ENCODE peak calls at places on chromosomes 3 and 15, in six cellular contexts. One of them, this sample, is unnamed.
A peak's percentile ranks its signal among the peaks of the same experiment; 100 is the strongest.

GRCh38 chr15:93158104-93158503 is 69.1 kb upstream of the RGMA start:
- DNase-seq in HepG2: no peak
- DNase-seq in K562: no peak
- DNase-seq in GM12878: no peak
- DNase-seq in H1: no peak
- DNase-seq in SK-N-SH: no peak
- DNase-seq in this sample: no peak

GRCh38 chr3:61805510-61806080 is 244.2 kb downstream of the PTPRG start:
- DNase-seq in GM12878: no peak
- DNase-seq in H1: no peak
- DNase-seq in SK-N-SH: no peak
- DNase-seq in HepG2: no peak
- DNase-seq in K562: no peak
- DNase-seq in this sample: no peak

GRCh38 chr3:160763073-160763472 is 7.0 kb downstream of the PPM1L start:
- DNase-seq in K562: no peak
- DNase-seq in H1: no peak
- DNase-seq in SK-N-SH: no peak
- DNase-seq in GM12878: no peak
- DNase-seq in HepG2: no peak
- DNase-seq in this sample: no peak

GRCh38 chr3:197482001-197482400 is 73.8 kb downstream of the BDH1 start:
- DNase-seq in GM12878: no peak
- DNase-seq in K562: no peak
- DNase-seq in HepG2: no peak
- DNase-seq in SK-N-SH: no peak
- DNase-seq in H1: no peak
- DNase-seq in this sample: no peak

GRCh38 chr3:129558772-129559564 is 16.0 kb downstream of the H1-8 start:
- DNase-seq in GM12878: no peak
- DNase-seq in SK-N-SH: peak; percentile 85
- DNase-seq in H1: peak; percentile 15
- DNase-seq in K562: peak; percentile 30
- DNase-seq in HepG2: peak; percentile 74
- DNase-seq in this sample: peak; percentile 80

GRCh38 chr3:174858353-174858752 is 781 bp upstream of the NAALADL2 start:
- DNase-seq in H1: no peak
- DNase-seq in HepG2: no peak
- DNase-seq in K562: no peak
- DNase-seq in SK-N-SH: no peak
- DNase-seq in GM12878: no peak
- DNase-seq in this sample: no peak

GRCh38 chr3:143484851-143485512 is 363.3 kb downstream of the SLC9A9 start:
- DNase-seq in K562: peak; percentile 15
- DNase-seq in H1: no peak
- DNase-seq in GM12878: no peak
- DNase-seq in SK-N-SH: no peak
- DNase-seq in HepG2: no peak
- DNase-seq in this sample: no peak

GRCh38 chr3:25423780-25424179 is 4.3 kb upstream of the RARB start:
- DNase-seq in K562: no peak
- DNase-seq in SK-N-SH: no peak
- DNase-seq in GM12878: no peak
- DNase-seq in HepG2: no peak
- DNase-seq in H1: no peak
- DNase-seq in this sample: no peak

GRCh38 chr3:169150874-169151273 is 512.6 kb downstream of the MECOM start:
- DNase-seq in SK-N-SH: peak; percentile 11
- DNase-seq in H1: no peak
- DNase-seq in GM12878: no peak
- DNase-seq in HepG2: no peak
- DNase-seq in K562: no peak
- DNase-seq in this sample: no peak

GRCh38 chr3:56823984-56824703 is 22.4 kb upstream of the ARHGEF3 start:
- DNase-seq in HepG2: no peak
- DNase-seq in GM12878: no peak
- DNase-seq in H1: no peak
- DNase-seq in K562: no peak
- DNase-seq in SK-N-SH: no peak
- DNase-seq in this sample: no peak

GRCh38 chr3:169952045-169952444 is 14.6 kb upstream of the SEC62 start:
- DNase-seq in H1: no peak
- DNase-seq in HepG2: no peak
- DNase-seq in SK-N-SH: no peak
- DNase-seq in K562: no peak
- DNase-seq in GM12878: no peak
- DNase-seq in this sample: peak; percentile 82

GRCh38 chr3:152380048-152380447 is 111.3 kb downstream of the MBNL1 start:
- DNase-seq in K562: no peak
- DNase-seq in HepG2: no peak
- DNase-seq in SK-N-SH: no peak
- DNase-seq in GM12878: no peak
- DNase-seq in H1: no peak
- DNase-seq in this sample: no peak

GRCh38 chr3:128146201-128146600 is 7.1 kb upstream of the EEFSEC start:
- DNase-seq in K562: no peak
- DNase-seq in H1: no peak
- DNase-seq in SK-N-SH: no peak
- DNase-seq in GM12878: no peak
- DNase-seq in HepG2: no peak
- DNase-seq in this sample: no peak

GRCh38 chr3:58306662-58307286 is 454 bp downstream of the HTD2 start:
- DNase-seq in K562: peak; percentile 37
- DNase-seq in GM12878: no peak
- DNase-seq in SK-N-SH: peak; percentile 52
- DNase-seq in HepG2: peak; percentile 55
- DNase-seq in H1: no peak
- DNase-seq in this sample: peak; percentile 20

GRCh38 chr3:138057384-138057783 is 47.4 kb downstream of the CLDN18 start:
- DNase-seq in H1: no peak
- DNase-seq in SK-N-SH: no peak
- DNase-seq in HepG2: no peak
- DNase-seq in GM12878: no peak
- DNase-seq in K562: no peak
- DNase-seq in this sample: no peak

GRCh38 chr3:23952646-23953045 is 7.6 kb downstream of the NR1D2 start:
- DNase-seq in K562: no peak
- DNase-seq in H1: no peak
- DNase-seq in SK-N-SH: no peak
- DNase-seq in GM12878: peak; percentile 76
- DNase-seq in HepG2: no peak
- DNase-seq in this sample: no peak

GRCh38 chr15:65414841-65415621 is 7.7 kb downstream of the IGDCC4 start:
- DNase-seq in SK-N-SH: no peak
- DNase-seq in K562: no peak
- DNase-seq in GM12878: no peak
- DNase-seq in H1: peak; percentile 88
- DNase-seq in HepG2: peak; percentile 59
- DNase-seq in this sample: no peak

GRCh38 chr3:102229062-102229655 is 205.7 kb upstream of the ZPLD1 start:
- DNase-seq in SK-N-SH: peak; percentile 41
- DNase-seq in GM12878: peak; percentile 61
- DNase-seq in K562: peak; percentile 68
- DNase-seq in HepG2: peak; percentile 51
- DNase-seq in H1: peak; percentile 60
- DNase-seq in this sample: peak; percentile 76

GRCh38 chr15:80768158-80768557 is 11.0 kb upstream of the CEMIP start:
- DNase-seq in K562: no peak
- DNase-seq in SK-N-SH: no peak
- DNase-seq in H1: no peak
- DNase-seq in HepG2: no peak
- DNase-seq in GM12878: no peak
- DNase-seq in this sample: no peak
- TF ChIP-seq GABPA in K562: no peak
- TF ChIP-seq GABPA in SK-N-SH: no peak
- TF ChIP-seq GABPA in H1: no peak
- TF ChIP-seq GABPA in HepG2: no peak
- TF ChIP-seq GABPA in GM12878: no peak
- TF ChIP-seq GABPA in this sample: no peak

GRCh38 chr3:126921425-126921824 is 61.5 kb upstream of the PLXNA1 start:
- DNase-seq in GM12878: no peak
- DNase-seq in SK-N-SH: no peak
- DNase-seq in H1: no peak
- DNase-seq in HepG2: peak; percentile 37
- DNase-seq in K562: no peak
- DNase-seq in this sample: no peak
- TF ChIP-seq GABPA in GM12878: no peak
- TF ChIP-seq GABPA in SK-N-SH: no peak
- TF ChIP-seq GABPA in H1: no peak
- TF ChIP-seq GABPA in HepG2: no peak
- TF ChIP-seq GABPA in K562: no peak
- TF ChIP-seq GABPA in this sample: no peak

DNA sequence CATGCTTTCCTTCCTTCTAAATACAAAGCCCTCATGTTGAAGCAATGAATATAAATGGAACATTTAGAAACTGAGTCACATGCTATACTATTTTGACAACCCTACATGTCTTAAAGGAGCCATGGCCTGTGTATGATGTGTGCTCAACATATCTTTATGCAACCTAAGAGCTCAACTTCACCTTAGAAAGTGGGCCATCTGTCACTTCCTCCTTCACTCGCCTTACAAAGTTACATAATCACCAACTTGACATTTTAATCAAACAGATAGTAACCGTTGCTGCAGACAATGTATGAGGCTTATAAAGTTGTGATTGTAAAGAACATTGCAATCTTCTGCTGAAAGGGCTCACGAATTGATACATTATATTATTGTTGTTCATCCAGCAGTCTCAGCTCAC is 163.6 kb downstream of the SERPINI1 start:
- DNase-seq in SK-N-SH: no peak
- DNase-seq in HepG2: no peak
- DNase-seq in H1: no peak
- DNase-seq in K562: no peak
- DNase-seq in GM12878: no peak
- DNase-seq in this sample: peak; percentile 45
- TF ChIP-seq GABPA in SK-N-SH: no peak
- TF ChIP-seq GABPA in HepG2: no peak
- TF ChIP-seq GABPA in H1: no peak
- TF ChIP-seq GABPA in K562: no peak
- TF ChIP-seq GABPA in GM12878: no peak
- TF ChIP-seq GABPA in this sample: no peak

DNA sequence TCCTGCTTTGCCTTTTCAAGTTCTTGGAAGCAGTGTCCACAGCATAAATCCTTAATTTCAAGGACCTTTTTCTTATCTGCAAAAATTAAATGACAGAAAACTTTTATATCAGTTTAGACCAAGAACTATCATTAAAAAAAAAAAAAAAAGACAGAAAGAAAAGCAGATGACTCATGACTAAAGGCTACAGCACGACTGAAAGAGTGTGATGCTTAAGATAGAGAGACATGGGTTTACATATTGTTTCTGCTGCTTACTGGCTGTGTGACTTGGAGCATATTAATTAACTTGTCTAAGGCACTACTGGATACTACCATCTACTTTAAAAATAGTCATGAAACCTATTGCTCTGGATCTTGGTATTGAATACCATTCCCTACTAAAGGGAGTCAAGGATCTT is 62.3 kb downstream of the CEP152 start:
- DNase-seq in H1: no peak
- DNase-seq in HepG2: no peak
- DNase-seq in K562: no peak
- DNase-seq in SK-N-SH: no peak
- DNase-seq in GM12878: no peak
- DNase-seq in this sample: no peak
- TF ChIP-seq GABPA in H1: no peak
- TF ChIP-seq GABPA in HepG2: no peak
- TF ChIP-seq GABPA in K562: no peak
- TF ChIP-seq GABPA in SK-N-SH: no peak
- TF ChIP-seq GABPA in GM12878: no peak
- TF ChIP-seq GABPA in this sample: no peak

This sample was measured in HL-60.